ENCODE peak calls at places on chromosomes 16 and 17, in eight cellular contexts. O is prostate gland, L is GM10248, Z is Peyer's patch, M is bronchial epithelial cell, T is endothelial cell, R is hepatocyte, P is H1. B is an unnamed sample.

GRCh38 chr17:82370471-82371332 is 863 bp upstream of the UTS2R start:
- DNase-seq in O (no peak), T (no peak), Z (peak), R (no peak), P (no peak), L (peak), M (no peak), B (no peak)

GRCh38 chr16:69424935-69425784 is 741 bp downstream of the CYB5B start:
- DNase-seq in Z (no peak), P (no peak), T (no peak), O (no peak), L (no peak), M (no peak), R (no peak), B (no peak)

GRCh38 chr16:1311738-1312458 is 2.5 kb downstream of the UBE2I start:
- DNase-seq in P (no peak), L (no peak), M (no peak), O (no peak), Z (no peak), R (peak), T (no peak), B (no peak)

GRCh38 chr16:50695017-50696000 is 1.9 kb downstream of the NOD2 start:
- DNase-seq in L (no peak), Z (no peak), P (no peak), T (no peak), M (no peak), O (no peak), R (no peak), B (no peak)

GRCh38 chr17:48131216-48131824 is 23.8 kb downstream of the SNX11 start:
- DNase-seq in T (peak), P (peak), O (peak), Z (peak), L (peak), R (peak), M (peak), B (no peak)

GRCh38 chr17:74566132-74566753 is 1.1 kb downstream of the CD300H start:
- DNase-seq in L (peak), P (peak), M (peak), R (peak), T (peak), Z (peak), O (no peak), B (no peak)

GRCh38 chr16:12896562-12896961 is 4.8 kb upstream of the SHISA9 start:
- DNase-seq in Z (no peak), L (no peak), R (peak), O (no peak), T (peak), P (no peak), M (peak), B (no peak)

GRCh38 chr17:74998783-74999182 is 11.4 kb downstream of the CDR2L start:
- DNase-seq in R (no peak), L (no peak), M (no peak), T (no peak), P (no peak), O (no peak), Z (no peak), B (no peak)

GRCh38 chr17:72349508-72350472 is 229.0 kb downstream of the SOX9 start:
- DNase-seq in L (no peak), R (no peak), Z (no peak), P (no peak), O (peak), T (no peak), M (peak), B (no peak)

GRCh38 chr16:21281698-21282389 is 3.8 kb upstream of the CRYM start:
- DNase-seq in R (no peak), T (no peak), L (no peak), M (no peak), Z (no peak), P (no peak), O (no peak), B (no peak)

GRCh38 chr17:78058001-78058400 is 70.6 kb downstream of the TMC6 start:
- DNase-seq in M (no peak), P (no peak), Z (no peak), R (peak), T (no peak), O (no peak), L (no peak), B (no peak)

GRCh38 chr16:27482397-27483082 is 67.2 kb downstream of the GTF3C1 start:
- DNase-seq in Z (no peak), L (no peak), R (no peak), M (no peak), P (no peak), O (no peak), T (no peak), B (no peak)

GRCh38 chr16:1028524-1029258 is 43.9 kb upstream of the SSTR5 start:
- DNase-seq in Z (no peak), P (no peak), R (no peak), T (no peak), O (no peak), M (no peak), L (no peak), B (no peak)

GRCh38 chr16:27463741-27464662 is 62.0 kb downstream of the IL21R start:
- DNase-seq in P (no peak), M (no peak), L (no peak), O (no peak), T (no peak), R (no peak), Z (no peak), B (no peak)

GRCh38 chr17:59853168-59853918 is 39.4 kb downstream of the TUBD1 start:
- DNase-seq in O (peak), R (peak), T (peak), L (peak), Z (peak), P (no peak), M (peak), B (no peak)
- TF ChIP-seq CTCF in O (peak), R (peak), T (peak), L (peak), Z (no peak), P (peak), M (peak), B (no peak)

DNA sequence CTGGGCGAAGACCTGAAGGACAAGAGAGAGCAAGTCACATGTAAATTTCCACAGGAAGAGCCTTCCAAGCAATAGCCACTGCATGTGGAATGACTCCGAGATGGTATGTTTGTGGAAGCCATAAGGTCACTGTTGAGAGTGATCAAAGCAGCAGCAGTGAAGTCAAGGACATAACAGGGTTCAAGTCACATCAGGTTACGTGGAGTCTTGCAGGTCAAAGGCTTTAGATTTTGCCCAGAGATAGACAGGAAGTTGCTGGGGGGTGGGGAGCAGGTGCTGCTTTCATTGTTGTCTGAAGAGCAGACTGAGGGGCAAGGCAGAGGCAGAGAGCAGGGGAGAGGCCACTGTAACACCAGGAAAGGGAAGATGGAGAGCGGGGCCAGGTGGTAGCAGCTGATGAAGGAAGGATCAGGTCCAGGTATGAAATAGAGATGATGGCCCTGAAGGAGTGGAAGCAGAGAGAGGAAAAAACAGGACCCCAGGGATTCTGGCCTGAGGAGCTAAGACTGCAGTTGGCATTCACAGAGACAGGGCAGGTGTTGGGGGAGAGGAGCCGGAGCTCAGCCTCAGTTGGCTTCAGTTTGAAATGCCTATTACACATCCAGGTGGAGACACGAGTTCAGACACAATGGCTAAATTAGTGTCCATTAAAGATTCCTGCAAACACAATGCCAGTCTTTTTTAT is 129.3 kb upstream of the AXIN2 start:
- DNase-seq in O (no peak), R (no peak), T (no peak), M (no peak), P (no peak), L (no peak), Z (no peak), B (no peak)
- TF ChIP-seq CTCF in O (no peak), R (no peak), T (no peak), M (no peak), P (no peak), L (no peak), Z (no peak), B (no peak)

GRCh38 chr16:85220125-85220839 is 108.0 kb upstream of the CIBAR2 start:
- DNase-seq in L (no peak), T (no peak), M (peak), Z (peak), R (peak), P (no peak), O (peak), B (no peak)
- TF ChIP-seq CTCF in L (no peak), T (no peak), M (no peak), Z (no peak), R (no peak), P (no peak), O (peak), B (no peak)

GRCh38 chr17:41986634-41987033 is 20.0 kb downstream of the CNP start:
- DNase-seq in L (no peak), P (no peak), Z (no peak), R (no peak), T (no peak), M (no peak), O (no peak), B (no peak)
- TF ChIP-seq CTCF in L (no peak), P (no peak), Z (no peak), R (no peak), T (no peak), M (no peak), O (no peak), B (no peak)

B was measured in vagina.